ENCODE peak calls at places on chromosome 11, in six cellular contexts. L, D, P, Y, O and M are unnamed samples. For H3K4me1 and H3K9me3, the result is how much of the 10 kb centered on the place peaks cover.

GRCh38 chr11:118149493-118149892 is 3.1 kb downstream of the SCN4B start:
- DNase-seq in L (no peak), D (no peak), P (no peak), Y (no peak), O (no peak), M (no peak)

GRCh38 chr11:118623291-118623655 is 15.9 kb downstream of the PHLDB1 start:
- DNase-seq in L (no peak), D (no peak), P (no peak), Y (peak), O (peak), M (no peak)

GRCh38 chr11:111582881-111583280 is 19.4 kb upstream of the SIK2 start:
- DNase-seq in L (no peak), D (no peak), P (no peak), Y (no peak), O (no peak), M (no peak)

GRCh38 chr11:8016396-8016949 is 29.3 kb downstream of the EIF3F start:
- DNase-seq in L (no peak), D (no peak), P (no peak), Y (no peak), O (no peak), M (no peak)

GRCh38 chr11:102831128-102831708 is 12.2 kb downstream of the MMP3 start:
- DNase-seq in L (peak), D (no peak), P (no peak), Y (no peak), O (peak), M (no peak)

GRCh38 chr11:88886796-88887195 is 179.0 kb downstream of the GRM5 start:
- DNase-seq in L (no peak), D (no peak), P (peak), Y (no peak), O (no peak), M (no peak)

GRCh38 chr11:113896156-113896879 is 8.3 kb upstream of the HTR3B start:
- DNase-seq in L (no peak), D (peak), P (no peak), Y (no peak), O (no peak), M (no peak)

GRCh38 chr11:10476927-10477689 is 22.0 kb downstream of the AMPD3 start:
- DNase-seq in L (no peak), D (no peak), P (no peak), Y (no peak), O (no peak), M (no peak)

GRCh38 chr11:80163441-80163840 is 722.6 kb upstream of the TENM4 start:
- DNase-seq in L (no peak), D (no peak), P (no peak), Y (no peak), O (no peak), M (no peak)

GRCh38 chr11:119615003-119615878 is 113.8 kb downstream of the NECTIN1 start:
- DNase-seq in L (no peak), D (no peak), P (no peak), Y (no peak), O (no peak), M (no peak)

GRCh38 chr11:44774131-44774530 is 47.4 kb downstream of the TSPAN18 start:
- DNase-seq in L (no peak), D (peak), P (no peak), Y (peak), O (no peak), M (no peak)

GRCh38 chr11:3126901-3127691 is 38.0 kb downstream of the OSBPL5 start:
- DNase-seq in L (peak), D (no peak), P (no peak), Y (peak), O (peak), M (no peak)

GRCh38 chr11:4551346-4551979 is 6.5 kb downstream of the OR52M1 start:
- DNase-seq in L (no peak), D (no peak), P (no peak), Y (no peak), O (no peak), M (no peak)

GRCh38 chr11:67014343-67014742 is 8.6 kb upstream of the SYT12 start:
- DNase-seq in L (no peak), D (no peak), P (no peak), Y (no peak), O (no peak), M (no peak)

GRCh38 chr11:15288801-15289342 is 174.1 kb downstream of the INSC start:
- DNase-seq in L (no peak), D (no peak), P (no peak), Y (no peak), O (no peak), M (no peak)

GRCh38 chr11:86477495-86478155 is 102.9 kb downstream of the CCDC81 start:
- DNase-seq in L (no peak), D (no peak), P (no peak), Y (no peak), O (peak), M (no peak)

GRCh38 chr11:64900263-64900678 is 16.7 kb downstream of the ATG2A start:
- DNase-seq in L (no peak), D (no peak), P (peak), Y (no peak), O (no peak), M (peak)

GRCh38 chr11:19160839-19161238 is 40.9 kb downstream of the CSRP3 start:
- DNase-seq in L (no peak), D (no peak), P (no peak), Y (no peak), O (no peak), M (no peak)

GRCh38 chr11:43903969-43904368 is 23.3 kb downstream of the ALKBH3 start:
- DNase-seq in L (no peak), D (no peak), P (no peak), Y (no peak), O (no peak), M (no peak)

GRCh38 chr11:126969865-126970479 is 30.6 kb downstream of the KIRREL3 start:
- DNase-seq in L (no peak), D (no peak), P (no peak), Y (no peak), O (no peak), M (no peak)

GRCh38 chr11:45332486-45332934 is 46.4 kb upstream of the SYT13 start:
- DNase-seq in L (no peak), D (no peak), P (peak), Y (no peak), O (no peak), M (no peak)

GRCh38 chr11:2382927-2383822 is 6.1 kb downstream of the CD81 start:
- DNase-seq in L (no peak), D (peak), P (no peak), Y (peak), O (peak), M (no peak)

GRCh38 chr11:12116425-12117032 is 6.1 kb downstream of the MICAL2 start:
- DNase-seq in L (no peak), D (no peak), P (no peak), Y (no peak), O (no peak), M (no peak)
- H3K4me1 ChIP-seq in L (under half), D (under half), P (under half), Y (half or more), O (under half), M (under half)

GRCh38 chr11:38221295-38221694 is 1623.3 kb upstream of the RAG2 start:
- DNase-seq in L (no peak), D (no peak), P (no peak), Y (no peak), O (no peak), M (no peak)
- H3K9me3 ChIP-seq in L (under half), D (under half), P (under half), Y (under half), O (under half), M (under half)

GRCh38 chr11:22668005-22668796 is 1.8 kb downstream of the GAS2 start:
- DNase-seq in L (no peak), D (no peak), P (no peak), Y (no peak), O (no peak), M (no peak)
- H3K4me1 ChIP-seq in L (under half), D (under half), P (under half), Y (under half), O (under half), M (under half)

DNA sequence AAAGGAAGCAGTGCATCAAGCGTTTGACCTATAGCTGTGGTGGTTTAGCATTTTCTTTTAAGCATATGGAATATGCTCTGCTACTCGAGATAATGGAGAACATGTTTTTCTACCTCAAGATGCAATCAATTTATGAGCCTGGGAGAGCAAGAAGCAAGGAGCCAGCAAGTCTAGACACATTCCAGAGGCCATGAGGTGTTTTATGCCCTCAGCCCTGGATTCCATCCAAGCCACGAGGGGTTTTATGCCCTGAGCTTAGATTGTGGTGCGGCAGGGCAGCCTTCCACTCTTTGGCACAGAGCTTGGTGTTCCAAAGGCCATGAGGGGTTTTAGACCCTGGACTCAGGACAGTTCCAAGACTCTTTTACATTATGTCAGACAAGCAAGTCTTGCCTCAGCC is 11.7 kb upstream of the DNAJB13 start:
- DNase-seq in L (no peak), D (no peak), P (no peak), Y (no peak), O (no peak), M (no peak)
- H3K9me3 ChIP-seq in L (under half), D (under half), P (under half), Y (under half), O (under half), M (under half)

GRCh38 chr11:61598886-61599868 is 18.3 kb upstream of the SYT7 start:
- DNase-seq in L (peak), D (no peak), P (no peak), Y (peak), O (no peak), M (no peak)
- H3K4me1 ChIP-seq in L (under half), D (under half), P (under half), Y (under half), O (under half), M (under half)

DNA sequence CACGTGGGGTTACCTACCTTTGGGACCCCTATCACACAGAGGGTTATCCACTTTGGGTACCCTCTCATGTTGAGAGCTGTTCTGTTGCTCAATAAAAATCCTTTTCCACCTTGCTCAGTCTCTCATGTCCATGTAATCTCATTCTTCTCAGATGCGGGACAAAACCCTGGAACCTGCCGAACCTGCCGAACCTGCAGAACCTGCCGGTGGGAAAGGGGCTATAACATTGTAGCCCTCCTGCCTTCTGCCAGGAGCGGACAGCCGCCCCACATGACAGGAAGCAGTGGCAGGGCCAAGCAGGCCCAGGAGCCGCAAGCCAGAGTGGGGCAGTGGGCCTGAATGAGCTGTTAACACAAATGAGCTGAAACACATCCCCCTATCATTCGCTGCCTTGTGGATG is 18.1 kb downstream of the NPAT start:
- DNase-seq in L (no peak), D (no peak), P (no peak), Y (no peak), O (no peak), M (no peak)
- H3K9me3 ChIP-seq in L (under half), D (under half), P (under half), Y (under half), O (under half), M (under half)

DNA sequence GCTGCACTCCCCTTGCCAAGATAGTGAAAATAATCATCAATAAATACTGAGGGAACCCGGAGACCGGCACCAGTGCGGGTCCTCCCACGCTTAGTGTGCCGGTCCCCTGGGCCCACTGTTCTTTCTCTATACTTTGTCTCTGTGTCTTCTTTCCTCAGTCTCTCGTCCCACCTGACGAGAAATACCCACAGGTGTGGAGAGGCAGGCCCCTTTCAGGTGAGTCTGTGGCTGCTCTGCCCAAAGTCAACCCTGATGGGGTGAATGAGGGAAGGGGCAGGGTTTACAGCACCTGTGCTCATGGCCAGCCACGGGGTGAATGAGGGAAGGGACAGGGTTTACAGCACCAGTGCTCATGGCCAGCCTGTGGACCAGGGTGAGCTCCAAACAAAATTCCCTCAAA is 4.7 kb downstream of the BET1L start:
- DNase-seq in L (no peak), D (peak), P (no peak), Y (no peak), O (no peak), M (no peak)
- H3K4me1 ChIP-seq in L (under half), D (under half), P (half or more), Y (half or more), O (under half), M (under half)

GRCh38 chr11:90722552-90723190 is 499.8 kb upstream of the CHORDC1 start:
- DNase-seq in L (no peak), D (no peak), P (no peak), Y (no peak), O (no peak), M (no peak)

GRCh38 chr11:90717522-90717921 is 494.7 kb upstream of the CHORDC1 start:
- DNase-seq in L (no peak), D (no peak), P (no peak), Y (no peak), O (no peak), M (no peak)
- H3K9me3 ChIP-seq in L (under half), D (under half), P (under half), Y (under half), O (under half), M (under half)

GRCh38 chr11:122705396-122705795 is 49.9 kb downstream of the UBASH3B start:
- DNase-seq in L (no peak), D (no peak), P (no peak), Y (no peak), O (no peak), M (no peak)

GRCh38 chr11:122706689-122707088 is 51.2 kb downstream of the UBASH3B start:
- DNase-seq in L (no peak), D (no peak), P (no peak), Y (no peak), O (no peak), M (no peak)

GRCh38 chr11:122703541-122704272 is 48.2 kb downstream of the UBASH3B start:
- DNase-seq in L (no peak), D (no peak), P (no peak), Y (no peak), O (no peak), M (no peak)

GRCh38 chr11:122707111-122707510 is 51.6 kb downstream of the UBASH3B start:
- DNase-seq in L (no peak), D (no peak), P (no peak), Y (no peak), O (no peak), M (no peak)

DNA sequence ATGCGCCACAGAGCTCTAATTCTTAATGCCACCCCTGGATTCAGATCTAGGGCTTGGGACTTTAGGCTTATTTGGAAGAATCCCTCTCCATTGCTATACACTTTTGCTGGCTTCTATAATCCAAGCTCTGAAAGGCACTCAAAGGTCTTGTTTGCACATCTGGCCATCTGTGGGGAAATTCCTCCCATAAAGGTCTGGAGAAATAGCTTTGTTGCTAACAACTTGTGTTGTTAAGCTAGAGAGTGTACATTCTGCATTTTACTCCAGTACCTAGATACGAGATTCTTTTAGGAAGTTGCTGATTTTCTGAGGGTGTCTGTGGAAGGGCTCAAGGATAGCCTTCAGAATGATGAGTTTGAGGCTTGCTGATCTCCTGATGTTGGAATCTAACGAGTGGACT is 50.7 kb downstream of the UBASH3B start:
- DNase-seq in L (no peak), D (no peak), P (no peak), Y (no peak), O (no peak), M (no peak)
- H3K4me1 ChIP-seq in L (under half), D (under half), P (under half), Y (under half), O (under half), M (under half)

GRCh38 chr11:32427616-32427934 is 7.8 kb downstream of the WT1 start:
- DNase-seq in L (no peak), D (no peak), P (no peak), Y (no peak), O (no peak), M (no peak)
- H3K9me3 ChIP-seq in L (under half), D (under half), P (under half), Y (under half), O (under half), M (under half)